ENCODE peak calls at places on chromosomes 11 and 22, in five cellular contexts. R is HL-60, B is Panc1, M is pancreas, U is upper lobe of right lung. Z is an unnamed sample. For H3K27me3, the result is how much of the 10 kb centered on the place peaks cover.

GRCh38 chr22:26642465-26643367 is 14.7 kb upstream of the MIAT start:
- DNase-seq in R (no peak), B (no peak), M (no peak), U (no peak), Z (peak)

GRCh38 chr11:114610984-114611944 is 15.7 kb upstream of the NXPE4 start:
- DNase-seq in R (no peak), B (no peak), M (no peak), U (no peak), Z (no peak)

GRCh38 chr11:83069441-83070043 is 2.2 kb downstream of the RAB30 start:
- DNase-seq in R (no peak), B (no peak), M (no peak), U (no peak), Z (no peak)

GRCh38 chr11:8813658-8814057 is 97.3 kb upstream of the AKIP1 start:
- DNase-seq in R (peak), B (peak), M (peak), U (peak), Z (peak)

GRCh38 chr11:125166347-125166841 is 1.8 kb downstream of the PKNOX2 start:
- DNase-seq in R (no peak), B (no peak), M (peak), U (no peak), Z (no peak)

GRCh38 chr22:44309137-44309536 is 3.6 kb downstream of the SHISAL1 start:
- DNase-seq in R (no peak), B (peak), M (no peak), U (no peak), Z (no peak)

GRCh38 chr11:104866815-104867214 is 31.4 kb downstream of the CASP12 start:
- DNase-seq in R (no peak), B (no peak), M (no peak), U (no peak), Z (no peak)

GRCh38 chr11:126797801-126798200 is 202.8 kb downstream of the KIRREL3 start:
- DNase-seq in R (no peak), B (no peak), M (no peak), U (no peak), Z (no peak)

GRCh38 chr11:34104680-34105078 is 750 bp upstream of the NAT10 start:
- DNase-seq in R (no peak), B (peak), M (no peak), U (no peak), Z (no peak)

GRCh38 chr11:46686886-46687810 is 13.3 kb downstream of the ARHGAP1 start:
- DNase-seq in R (no peak), B (no peak), M (no peak), U (no peak), Z (no peak)

GRCh38 chr11:59271247-59271755 is 58.6 kb upstream of the MPEG1 start:
- DNase-seq in R (no peak), B (no peak), M (no peak), U (no peak), Z (no peak)

GRCh38 chr22:48535868-48536690 is 1291.6 kb downstream of the BRD1 start:
- DNase-seq in R (no peak), B (no peak), M (peak), U (no peak), Z (no peak)

GRCh38 chr22:21968452-21969129 is 14.0 kb downstream of the TOP3B start:
- DNase-seq in R (no peak), B (no peak), M (no peak), U (no peak), Z (no peak)

GRCh38 chr11:128555606-128556005 is 31.8 kb downstream of the ETS1 start:
- DNase-seq in R (no peak), B (no peak), M (no peak), U (no peak), Z (no peak)

GRCh38 chr11:104700609-104701008 is 197.7 kb downstream of the CASP12 start:
- DNase-seq in R (no peak), B (no peak), M (no peak), U (no peak), Z (no peak)

GRCh38 chr11:16191852-16192240 is 164.5 kb downstream of the SOX6 start:
- DNase-seq in R (no peak), B (no peak), M (no peak), U (no peak), Z (no peak)

GRCh38 chr11:117582491-117582890 is 214.5 kb downstream of the DSCAML1 start:
- DNase-seq in R (no peak), B (no peak), M (no peak), U (no peak), Z (no peak)

GRCh38 chr11:47986742-47987141 is 6.4 kb downstream of the PTPRJ start:
- DNase-seq in R (no peak), B (no peak), M (no peak), U (no peak), Z (no peak)

GRCh38 chr11:114683007-114683406 is 4.7 kb downstream of the NXPE2 start:
- DNase-seq in R (no peak), B (no peak), M (no peak), U (no peak), Z (no peak)

GRCh38 chr22:45638834-45639746 is 32.5 kb upstream of the ATXN10 start:
- DNase-seq in R (peak), B (no peak), M (no peak), U (peak), Z (no peak)

GRCh38 chr11:106077609-106078517 is at the start of gene AASDHPPT:
- DNase-seq in R (peak), B (peak), M (peak), U (no peak), Z (no peak)

GRCh38 chr11:117985953-117986887 is at the start of gene IL10RA:
- DNase-seq in R (peak), B (no peak), M (peak), U (peak), Z (peak)

GRCh38 chr11:62680825-62681240 is 2.0 kb upstream of the UBXN1 start:
- DNase-seq in R (peak), B (no peak), M (peak), U (no peak), Z (no peak)

GRCh38 chr11:62540804-62541671 is 5.6 kb downstream of the AHNAK start:
- DNase-seq in R (no peak), B (no peak), M (no peak), U (no peak), Z (no peak)

GRCh38 chr11:17378655-17379054 is 9.8 kb downstream of the KCNJ11 start:
- DNase-seq in R (no peak), B (no peak), M (no peak), U (no peak), Z (no peak)

GRCh38 chr11:1148752-1149180 is 9.0 kb upstream of the MUC5AC start:
- DNase-seq in R (no peak), B (no peak), M (no peak), U (no peak), Z (no peak)

GRCh38 chr22:19120829-19121630 is 1.2 kb downstream of the DGCR2 start:
- DNase-seq in R (no peak), B (no peak), M (peak), U (peak), Z (no peak)

GRCh38 chr11:100805509-100806199 is 118.6 kb downstream of the ARHGAP42 start:
- DNase-seq in R (no peak), B (no peak), M (no peak), U (no peak), Z (no peak)

GRCh38 chr22:28102413-28102812 is 183.4 kb upstream of the PITPNB start:
- DNase-seq in R (no peak), B (no peak), M (no peak), U (no peak), Z (no peak)

GRCh38 chr11:111459506-111460270 is 52.5 kb downstream of the BTG4 start:
- DNase-seq in R (no peak), B (no peak), M (no peak), U (no peak), Z (no peak)

GRCh38 chr11:115515647-115516046 is 11.4 kb upstream of the CADM1 start:
- DNase-seq in R (no peak), B (no peak), M (no peak), U (no peak), Z (no peak)

GRCh38 chr11:44916797-44917196 is 33.9 kb downstream of the TP53I11 start:
- DNase-seq in R (peak), B (no peak), M (no peak), U (no peak), Z (no peak)

GRCh38 chr11:124732230-124732629 is 7.5 kb upstream of the NRGN start:
- DNase-seq in R (peak), B (no peak), M (no peak), U (no peak), Z (no peak)

GRCh38 chr22:39545310-39546063 is 12.9 kb upstream of the RPS19BP1 start:
- DNase-seq in R (peak), B (no peak), M (peak), U (no peak), Z (peak)

GRCh38 chr22:35392357-35392756 is 7.6 kb upstream of the MCM5 start:
- DNase-seq in R (no peak), B (no peak), M (no peak), U (no peak), Z (no peak)

GRCh38 chr11:118618991-118619375 is 11.6 kb downstream of the PHLDB1 start:
- DNase-seq in R (no peak), B (no peak), M (no peak), U (peak), Z (no peak)

GRCh38 chr22:46073683-46074504 is 76.4 kb upstream of the PPARA start:
- DNase-seq in R (peak), B (no peak), M (no peak), U (peak), Z (no peak)

GRCh38 chr11:47186937-47187681 is 875 bp upstream of the PACSIN3 start:
- DNase-seq in R (peak), B (peak), M (peak), U (peak), Z (peak)

GRCh38 chr11:1075341-1075911 is 752 bp downstream of the MUC2 start:
- DNase-seq in R (no peak), B (no peak), M (no peak), U (peak), Z (no peak)

GRCh38 chr11:27173545-27173944 is 132.9 kb downstream of the BBOX1 start:
- DNase-seq in R (no peak), B (no peak), M (no peak), U (no peak), Z (no peak)
- H3K27ac ChIP-seq in R (no peak), B (no peak), M (no peak), U (no peak), Z (no peak)

GRCh38 chr11:75663808-75664207 is 5.0 kb downstream of the MAP6 start:
- DNase-seq in R (no peak), B (no peak), M (no peak), U (no peak), Z (no peak)
- TF ChIP-seq CTCF in R (no peak), B (no peak), M (no peak), U (no peak), Z (no peak)

DNA sequence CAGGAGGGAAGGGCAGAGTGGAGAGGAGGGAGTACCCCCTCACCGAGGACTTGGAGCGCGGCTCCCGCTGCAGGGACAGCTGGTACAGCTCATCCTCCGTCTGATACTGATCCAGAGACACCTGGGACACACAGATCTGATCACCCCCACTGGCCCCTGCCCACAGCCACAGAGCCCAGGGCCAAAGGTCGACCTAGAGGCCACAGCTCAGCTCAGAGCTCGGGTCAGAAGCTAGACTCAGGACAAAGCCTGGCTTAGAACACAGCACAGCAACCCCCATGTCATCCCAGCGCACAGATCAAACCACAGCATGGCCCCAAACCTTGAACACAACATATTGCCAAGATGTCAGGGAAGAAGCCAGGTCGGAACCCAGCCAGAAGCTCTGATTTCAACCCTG is 8.1 kb downstream of the RASGRP2 start:
- DNase-seq in R (no peak), B (no peak), M (no peak), U (no peak), Z (no peak)
- H3K27me3 ChIP-seq in R (under half), B (under half), M (under half), U (under half), Z (under half)

DNA sequence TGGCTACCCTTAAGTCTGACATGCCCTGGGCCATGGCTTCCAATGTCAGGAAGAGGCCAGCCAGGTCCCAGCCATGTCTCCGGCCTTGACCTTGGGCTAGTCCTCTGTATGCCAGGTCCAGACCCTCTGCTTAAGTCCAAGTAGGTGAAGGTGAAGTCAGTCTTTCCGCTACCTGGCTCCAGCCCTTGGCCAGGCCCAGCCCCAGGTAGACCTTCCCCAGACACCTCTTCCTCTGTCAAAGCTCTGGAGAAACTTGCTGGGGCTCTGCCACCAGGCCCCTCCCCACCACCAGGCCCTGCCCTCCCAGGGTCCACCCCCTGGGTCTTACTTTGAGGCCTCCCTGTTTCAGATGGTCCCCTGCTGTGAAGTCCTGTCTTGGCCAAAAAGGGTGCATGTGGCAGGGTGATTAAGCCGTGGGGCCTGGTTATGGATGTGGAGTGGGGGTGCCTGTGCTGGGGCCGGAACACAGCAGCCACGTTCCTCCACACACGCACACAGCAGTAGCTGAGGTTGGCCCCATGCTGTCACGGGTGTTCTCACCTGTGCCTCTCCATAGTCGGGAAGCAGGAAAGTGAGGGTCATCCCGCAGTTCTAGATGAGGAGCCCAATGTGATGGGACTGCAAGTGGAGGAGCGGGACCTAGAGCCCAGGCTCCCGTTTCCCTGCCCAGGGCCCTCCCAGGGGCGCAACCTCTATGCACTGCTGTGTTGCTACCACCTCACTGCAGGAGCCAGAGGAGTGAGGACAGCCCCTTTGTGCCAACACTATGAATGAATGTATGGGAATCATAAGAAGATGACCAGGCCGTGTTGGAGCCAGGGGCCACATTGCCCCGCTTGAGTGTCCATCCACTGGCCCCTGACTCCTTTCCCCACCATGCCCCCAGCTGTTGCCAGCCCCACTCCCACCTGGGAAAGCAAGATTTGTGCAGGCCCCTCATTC is 72.2 kb downstream of the LINC01488 start:
- DNase-seq in R (no peak), B (no peak), M (no peak), U (peak), Z (no peak)
- H3K27ac ChIP-seq in R (no peak), B (no peak), M (no peak), U (no peak), Z (no peak)